ENCODE peak calls at places on chromosomes 5 and 9, in five cellular contexts. Y is A549, G is uterus, J is sigmoid colon, V is stomach. I is an unnamed sample.

GRCh38 chr9:135009711-135010362 is 77.6 kb upstream of the OLFM1 start:
- DNase-seq in J (no peak), G (no peak), V (no peak), Y (no peak), I (no peak)

GRCh38 chr5:149195337-149195887 is 54.1 kb downstream of the ABLIM3 start:
- DNase-seq in J (no peak), V (no peak), Y (no peak), G (no peak), I (no peak)

GRCh38 chr5:80346055-80346454 is 26.3 kb downstream of the SPZ1 start:
- DNase-seq in V (no peak), G (no peak), Y (peak; percentile 28), J (no peak), I (peak; percentile 15)

GRCh38 chr5:34045996-34046395 is 3.0 kb upstream of the C1QTNF3 start:
- DNase-seq in V (no peak), G (no peak), Y (no peak), J (no peak), I (no peak)

GRCh38 chr9:135857371-135857786 is 50.0 kb downstream of the CAMSAP1 start:
- DNase-seq in V (no peak), J (no peak), Y (no peak), G (no peak), I (no peak)

GRCh38 chr5:178145965-178146820 is 7.5 kb downstream of the NHP2 start:
- DNase-seq in V (peak; percentile 84), J (no peak), Y (peak; percentile 82), G (peak; percentile 41), I (peak; percentile 59)

GRCh38 chr5:77398458-77398857 is 93.7 kb downstream of the WDR41 start:
- DNase-seq in J (no peak), G (no peak), V (no peak), Y (no peak), I (no peak)

GRCh38 chr9:135565636-135566035 is 4.1 kb downstream of the PAEP start:
- DNase-seq in Y (no peak), J (no peak), V (peak; percentile 15), G (no peak), I (peak; percentile 20)

GRCh38 chr5:44942524-44943001 is 133.8 kb downstream of the MRPS30 start:
- DNase-seq in G (no peak), Y (no peak), V (no peak), J (no peak), I (no peak)

GRCh38 chr5:149130121-149130931 is 11.0 kb upstream of the ABLIM3 start:
- DNase-seq in V (no peak), Y (no peak), J (no peak), G (no peak), I (no peak)

GRCh38 chr9:77495834-77496671 is 152.1 kb downstream of the GNA14 start:
- DNase-seq in Y (peak; percentile 34), J (peak; percentile 70), V (no peak), G (peak; percentile 40), I (no peak)

GRCh38 chr9:17587113-17587512 is 8.2 kb downstream of the SH3GL2 start:
- DNase-seq in J (no peak), Y (no peak), G (no peak), V (no peak), I (no peak)

GRCh38 chr9:133201424-133202144 is 7.5 kb downstream of the OBP2B start:
- DNase-seq in V (peak; percentile 14), Y (no peak), J (no peak), G (no peak), I (peak; percentile 69)

GRCh38 chr5:117249086-117249815 is 674.6 kb upstream of the SEMA6A start:
- DNase-seq in J (no peak), G (no peak), Y (no peak), V (no peak), I (no peak)

GRCh38 chr9:27485158-27485557 is 38.9 kb upstream of the IFNK start:
- DNase-seq in Y (no peak), J (no peak), V (no peak), G (no peak), I (no peak)

GRCh38 chr9:2053883-2054845 is 39.0 kb downstream of the SMARCA2 start:
- DNase-seq in J (peak; percentile 80), Y (no peak), G (no peak), V (peak; percentile 33), I (peak; percentile 22)

GRCh38 chr5:149550608-149551226 is 522 bp downstream of the CSNK1A1 start:
- DNase-seq in V (no peak), Y (no peak), J (peak; percentile 77), G (peak; percentile 45), I (peak; percentile 91)

GRCh38 chr9:107534510-107535078 is 45.0 kb upstream of the KLF4 start:
- DNase-seq in Y (no peak), G (no peak), J (no peak), V (no peak), I (no peak)

GRCh38 chr5:128036961-128037360 is 46.6 kb upstream of the SLC12A2 start:
- DNase-seq in J (no peak), V (no peak), G (no peak), Y (peak; percentile 33), I (no peak)

GRCh38 chr9:90822866-90823265 is 21.2 kb downstream of the SYK start:
- DNase-seq in G (no peak), V (no peak), J (no peak), Y (no peak), I (no peak)

GRCh38 chr9:114078021-114078780 is at the start of gene AMBP:
- DNase-seq in G (no peak), V (peak; percentile 64), Y (no peak), J (no peak), I (no peak)

GRCh38 chr5:86570427-86571083 is 47.2 kb upstream of the COX7C start:
- DNase-seq in J (no peak), Y (peak; percentile 4), V (no peak), G (no peak), I (no peak)

GRCh38 chr5:139671096-139671841 is 23.1 kb downstream of the CXXC5 start:
- DNase-seq in Y (no peak), G (no peak), J (no peak), V (no peak), I (no peak)

DNA sequence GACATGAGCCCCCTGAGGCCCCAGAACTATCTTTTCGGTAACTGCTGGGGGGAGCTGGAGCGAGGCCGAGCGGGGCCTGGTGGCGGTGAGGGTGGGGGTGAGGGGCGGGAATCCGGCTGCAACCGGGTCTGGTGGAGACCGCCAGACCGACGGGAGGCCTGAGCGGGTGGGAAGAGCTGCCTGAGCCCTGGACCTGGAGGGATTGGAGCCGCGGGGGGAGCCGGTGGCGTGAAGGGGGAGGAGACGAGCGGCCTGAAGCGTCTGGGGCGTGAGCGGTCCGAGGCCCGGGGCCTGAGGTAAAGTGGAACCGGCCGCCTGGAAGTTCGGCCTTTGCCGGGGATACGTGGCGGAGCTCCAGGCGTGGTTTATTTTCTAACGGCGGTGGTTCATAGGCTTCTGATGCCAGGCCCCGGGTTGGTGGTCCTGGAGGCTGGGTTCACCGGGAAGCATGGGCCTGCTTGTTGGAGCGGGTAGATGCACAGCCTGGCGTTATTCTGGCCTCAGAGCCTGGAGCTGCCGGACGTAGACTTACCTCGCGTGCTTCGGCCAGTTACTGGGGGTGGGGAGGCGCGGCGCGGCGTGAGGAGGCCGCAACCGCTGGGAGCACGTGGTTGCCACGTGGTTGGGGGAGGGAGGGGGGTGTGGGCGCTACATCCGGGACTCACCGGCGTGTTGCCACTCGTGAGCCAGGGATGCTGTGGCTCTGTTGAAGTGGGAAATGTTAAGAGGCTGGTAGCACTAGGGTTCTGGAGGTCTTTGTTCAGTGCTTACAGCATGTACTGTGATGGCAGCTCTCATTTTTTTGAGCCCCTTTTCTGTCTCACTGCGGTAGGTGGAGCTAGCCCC is 544 bp downstream of the NPM1 start:
- DNase-seq in Y (peak; percentile 53), V (peak; percentile 74), G (peak; percentile 72), J (peak; percentile 88), I (peak; percentile 75)
- TF ChIP-seq POLR2A in Y (no peak), V (no peak), G (no peak), J (no peak), I (no peak)

DNA sequence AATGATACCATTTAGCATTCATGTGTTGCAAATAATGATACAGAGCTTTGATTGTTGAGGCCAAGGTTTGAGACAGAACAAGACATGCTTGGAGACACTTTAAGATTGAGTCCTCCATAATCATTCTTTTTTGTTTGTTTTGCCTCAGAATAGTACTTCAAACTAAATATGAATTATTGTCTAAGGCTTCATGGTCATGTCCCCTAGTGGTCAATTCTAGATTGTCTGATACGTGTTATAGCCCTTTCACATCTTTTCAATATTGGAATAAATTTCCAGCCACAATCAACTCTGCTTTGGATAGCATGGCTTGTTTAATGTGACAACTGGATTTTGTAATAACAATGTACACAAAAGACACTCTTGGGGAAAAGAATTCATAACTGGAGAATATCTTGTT is 64.2 kb downstream of the PRLR start:
- DNase-seq in Y (no peak), G (no peak), J (no peak), V (no peak), I (no peak)
- TF ChIP-seq CTCF in Y (no peak), G (no peak), J (no peak), V (no peak), I (no peak)

GRCh38 chr5:73140801-73141200 is 20.4 kb downstream of the TMEM171 start:
- DNase-seq in G (no peak), Y (no peak), V (no peak), J (no peak), I (no peak)

GRCh38 chr5:73139485-73139884 is 19.1 kb downstream of the TMEM171 start:
- DNase-seq in G (no peak), V (no peak), Y (no peak), J (no peak), I (no peak)

GRCh38 chr5:73149540-73149939 is 23.5 kb upstream of the TMEM174 start:
- DNase-seq in J (no peak), G (no peak), V (no peak), Y (no peak), I (no peak)

GRCh38 chr5:73142035-73142434 is 21.7 kb downstream of the TMEM171 start:
- DNase-seq in J (no peak), G (no peak), Y (no peak), V (no peak), I (peak; percentile 5)

GRCh38 chr5:73143716-73144115 is 23.3 kb downstream of the TMEM171 start:
- DNase-seq in G (no peak), J (no peak), V (no peak), Y (no peak), I (peak; percentile 72)
- TF ChIP-seq POLR2A in G (no peak), J (no peak), V (no peak), Y (no peak), I (no peak)

GRCh38 chr5:142110988-142111687 is 2.6 kb downstream of the NDFIP1 start:
- DNase-seq in V (no peak), Y (no peak), J (no peak), G (no peak), I (no peak)

GRCh38 chr5:142109356-142110045 is 922 bp downstream of the NDFIP1 start:
- DNase-seq in J (no peak), Y (peak; percentile 9), G (peak; percentile 22), V (no peak), I (no peak)

GRCh38 chr5:142107729-142108431 is 699 bp upstream of the NDFIP1 start:
- DNase-seq in Y (no peak), G (no peak), J (no peak), V (no peak), I (no peak)

GRCh38 chr5:142108432-142109355 is at the start of gene NDFIP1:
- DNase-seq in J (peak; percentile 91), Y (peak; percentile 67), V (peak; percentile 89), G (peak; percentile 74), I (peak; percentile 76)

DNA sequence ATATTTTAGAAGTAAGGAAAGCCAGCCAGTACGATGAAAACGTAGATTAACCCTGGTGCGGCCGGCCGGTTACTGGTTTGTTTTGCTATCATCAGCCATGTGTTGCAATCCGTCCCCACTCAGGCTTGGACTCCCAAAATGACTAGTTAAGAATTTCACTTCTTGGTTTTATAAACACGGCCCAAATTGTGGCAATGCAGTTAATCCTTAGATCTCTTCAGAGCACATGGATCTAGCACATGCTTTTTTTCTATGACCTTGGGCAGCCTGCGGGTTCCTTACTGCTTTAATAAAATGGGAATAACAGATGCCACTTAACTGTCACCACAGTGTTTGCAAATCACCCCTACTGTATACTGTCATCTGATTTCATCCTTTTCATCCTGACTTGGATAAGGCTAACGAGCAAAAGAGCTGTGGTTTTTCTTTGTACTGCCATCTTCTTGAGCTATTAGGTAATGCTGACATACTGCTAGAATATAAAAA is 1.5 kb downstream of the NDFIP1 start:
- DNase-seq in Y (peak; percentile 17), V (no peak), J (peak; percentile 71), G (peak; percentile 26), I (no peak)
- TF ChIP-seq CTCF in Y (no peak), V (no peak), J (no peak), G (no peak), I (no peak)

I was measured in lower leg skin.